ENCODE peak calls at places on chromosomes 7 and 10, in six cellular contexts. Y is IMR-90, U is neuronal stem cell, T is H1, Z is mesenchymal stem cell, N is trophoblast cell. L is an unnamed sample.

GRCh38 chr10:7589748-7590147 is 77.0 kb downstream of the ITIH5 start:
- DNase-seq in T (no peak), Z (no peak), Y (no peak), N (no peak), U (no peak), L (peak)

GRCh38 chr10:118957141-118957825 is 72.2 kb upstream of the NANOS1 start:
- DNase-seq in U (no peak), T (no peak), Y (no peak), Z (no peak), N (no peak), L (no peak)

GRCh38 chr7:35003679-35004278 is 33.5 kb downstream of the DPY19L1 start:
- DNase-seq in U (no peak), Z (peak), Y (peak), N (peak), T (no peak), L (peak)

GRCh38 chr7:120733143-120733542 is 124.8 kb downstream of the TSPAN12 start:
- DNase-seq in Z (peak), Y (peak), U (no peak), T (no peak), N (peak), L (peak)

GRCh38 chr10:101221479-101222246 is 7.6 kb downstream of the LBX1 start:
- DNase-seq in Z (no peak), N (no peak), U (no peak), Y (no peak), T (no peak), L (no peak)

GRCh38 chr10:78524941-78525340 is 491.3 kb downstream of the RPS24 start:
- DNase-seq in Y (no peak), U (no peak), T (no peak), Z (no peak), N (no peak), L (no peak)

GRCh38 chr10:125160856-125161569 is 650 bp upstream of the CTBP2 start:
- DNase-seq in N (peak), Z (peak), Y (peak), T (peak), U (peak), L (peak)

GRCh38 chr7:92179393-92179924 is 517 bp upstream of the LRRD1 start:
- DNase-seq in T (no peak), N (no peak), Z (no peak), U (no peak), Y (peak), L (peak)

GRCh38 chr7:120395526-120396019 is 122.6 kb downstream of the KCND2 start:
- DNase-seq in Z (no peak), T (no peak), Y (no peak), U (no peak), N (no peak), L (peak)

GRCh38 chr7:150406565-150407421 is 27.7 kb downstream of the ZNF775 start:
- DNase-seq in T (no peak), Z (peak), N (no peak), Y (peak), U (no peak), L (no peak)

GRCh38 chr7:31111109-31111451 is 59.0 kb downstream of the ADCYAP1R1 start:
- DNase-seq in Y (no peak), Z (no peak), N (no peak), U (no peak), T (peak), L (no peak)

GRCh38 chr10:26503911-26504310 is 65.8 kb downstream of the APBB1IP start:
- DNase-seq in Y (no peak), U (no peak), Z (no peak), T (peak), N (peak), L (peak)

GRCh38 chr10:84665883-84666463 is 337.6 kb downstream of the CCSER2 start:
- DNase-seq in T (peak), Z (no peak), N (peak), Y (no peak), U (no peak), L (peak)

GRCh38 chr7:91031757-91032156 is 232.5 kb upstream of the FZD1 start:
- DNase-seq in Y (no peak), N (no peak), Z (no peak), T (no peak), U (no peak), L (peak)

GRCh38 chr10:123139521-123140163 is 3.9 kb downstream of the HMX3 start:
- DNase-seq in Y (peak), T (peak), N (no peak), U (no peak), Z (peak), L (peak)

GRCh38 chr10:15344876-15345285 is 26.2 kb downstream of the FAM171A1 start:
- DNase-seq in N (no peak), U (no peak), Z (no peak), T (no peak), Y (peak), L (no peak)

GRCh38 chr7:50262916-50263690 is 41.4 kb upstream of the IKZF1 start:
- DNase-seq in N (no peak), Y (no peak), T (no peak), Z (no peak), U (no peak), L (no peak)

GRCh38 chr10:17335065-17335464 is 107.0 kb downstream of the VIM start:
- DNase-seq in Y (peak), Z (no peak), N (no peak), T (no peak), U (no peak), L (no peak)

GRCh38 chr10:7610017-7610416 is 56.7 kb downstream of the ITIH5 start:
- DNase-seq in Y (no peak), U (no peak), T (no peak), Z (no peak), N (no peak), L (no peak)

GRCh38 chr10:131199646-131200045 is 111.9 kb downstream of the TCERG1L start:
- DNase-seq in U (no peak), Y (no peak), T (no peak), N (no peak), Z (no peak), L (no peak)

GRCh38 chr7:100687261-100687660 is 6.8 kb downstream of the GIGYF1 start:
- DNase-seq in Y (no peak), T (no peak), N (no peak), Z (no peak), U (no peak), L (no peak)

GRCh38 chr7:70953388-70953787 is 178.6 kb upstream of the GALNT17 start:
- DNase-seq in N (no peak), Y (no peak), U (no peak), T (peak), Z (no peak), L (no peak)

GRCh38 chr10:108970016-108970415 is 953.3 kb downstream of the XPNPEP1 start:
- DNase-seq in U (peak), N (no peak), Y (peak), Z (peak), T (peak), L (peak)

GRCh38 chr7:158730383-158731055 is 25.9 kb upstream of the NCAPG2 start:
- DNase-seq in Z (no peak), U (no peak), T (peak), Y (peak), N (no peak), L (no peak)

GRCh38 chr7:30175171-30175570 is 40.4 kb downstream of the MTURN start:
- DNase-seq in Y (no peak), Z (no peak), T (no peak), N (no peak), U (no peak), L (no peak)

GRCh38 chr10:59997807-59998525 is 91.6 kb upstream of the CCDC6 start:
- DNase-seq in Y (no peak), U (no peak), N (no peak), T (no peak), Z (no peak), L (no peak)

GRCh38 chr7:94683066-94683465 is 27.1 kb upstream of the SGCE start:
- DNase-seq in N (no peak), Y (no peak), T (no peak), U (no peak), Z (no peak), L (no peak)

GRCh38 chr7:47653550-47654351 is 71.8 kb upstream of the TNS3 start:
- DNase-seq in Y (peak), Z (no peak), N (no peak), T (no peak), U (no peak), L (peak)

GRCh38 chr10:133438711-133439273 is 14.4 kb upstream of the SPRN start:
- DNase-seq in Y (no peak), U (no peak), T (no peak), Z (no peak), N (no peak), L (peak)

GRCh38 chr10:84665211-84665610 is 336.8 kb downstream of the CCSER2 start:
- DNase-seq in U (no peak), N (no peak), Y (no peak), Z (no peak), T (no peak), L (no peak)

GRCh38 chr10:116056445-116057293 is 216.3 kb downstream of the GFRA1 start:
- DNase-seq in N (no peak), U (no peak), Z (no peak), Y (no peak), T (no peak), L (no peak)

GRCh38 chr7:88455696-88456095 is 149.0 kb upstream of the STEAP4 start:
- DNase-seq in N (no peak), Y (no peak), Z (no peak), T (no peak), U (no peak), L (peak)

GRCh38 chr7:156442503-156442902 is 198.1 kb upstream of the RNF32 start:
- DNase-seq in T (no peak), Z (no peak), N (no peak), Y (no peak), U (no peak), L (no peak)

GRCh38 chr10:33260403-33261239 is 73.8 kb downstream of the NRP1 start:
- DNase-seq in Y (peak), Z (no peak), U (no peak), T (no peak), N (no peak), L (no peak)

GRCh38 chr10:11225935-11226334 is 208.3 kb downstream of the CELF2 start:
- DNase-seq in U (no peak), N (peak), Z (no peak), T (no peak), Y (no peak), L (no peak)

GRCh38 chr10:77873558-77874380 is 52.8 kb downstream of the DLG5 start:
- DNase-seq in U (no peak), Y (peak), N (no peak), Z (peak), T (no peak), L (peak)

GRCh38 chr7:35727571-35727970 is 32.6 kb upstream of the HERPUD2 start:
- DNase-seq in N (no peak), U (no peak), Y (no peak), T (no peak), Z (peak), L (no peak)

GRCh38 chr7:77830649-77831355 is 32.2 kb downstream of the PHTF2 start:
- DNase-seq in T (no peak), N (no peak), Y (peak), Z (no peak), U (no peak), L (no peak)

DNA sequence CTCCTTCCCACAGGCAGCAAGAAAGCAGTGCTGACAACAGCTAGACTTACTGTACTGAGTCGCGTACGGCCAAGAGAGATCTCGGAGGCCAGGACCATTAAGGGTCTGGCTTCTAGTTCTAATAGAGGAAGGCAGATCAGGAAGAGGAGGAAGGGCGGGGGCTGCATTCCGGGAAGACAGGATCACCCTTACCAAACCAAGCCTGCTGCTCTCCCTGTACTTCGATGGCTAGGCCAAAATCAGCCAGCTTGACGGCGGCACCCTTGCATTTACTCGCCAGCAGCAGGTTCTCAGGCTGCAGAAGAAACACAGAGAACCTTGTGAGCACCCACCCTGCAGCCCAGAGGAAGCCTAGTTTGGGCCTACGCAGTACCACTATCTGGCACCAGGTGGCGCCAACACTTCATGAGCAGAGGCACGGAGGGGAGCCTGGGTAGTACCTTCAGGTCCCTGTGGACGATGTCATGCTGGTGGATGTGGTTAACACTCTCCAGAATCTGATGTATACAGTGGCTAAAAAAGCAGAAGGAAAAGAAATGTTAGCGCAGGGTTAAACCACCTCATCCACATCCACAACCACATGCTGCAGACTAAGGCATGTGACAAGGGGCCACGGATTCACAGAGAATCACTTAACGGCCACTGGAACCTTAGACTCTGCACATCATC is 25.4 kb downstream of the CAMK2G start:
- DNase-seq in N (peak), Z (peak), U (peak), T (peak), Y (peak), L (peak)
- H3K4me3 ChIP-seq in N (no peak), Z (no peak), U (no peak), T (no peak), Y (no peak), L (no peak)

GRCh38 chr7:101936223-101936611 is 118.8 kb downstream of the CUX1 start:
- DNase-seq in Z (no peak), N (no peak), U (no peak), Y (no peak), T (peak), L (peak)
- H2BK5ac ChIP-seq in Z (no peak), N (no peak), U (no peak), Y (no peak), T (peak), L (peak)

GRCh38 chr10:117132751-117133231 is 5.3 kb downstream of the VAX1 start:
- DNase-seq in Y (no peak), N (no peak), T (peak), Z (no peak), U (peak), L (peak)

GRCh38 chr10:117131390-117132327 is 6.4 kb downstream of the VAX1 start:
- DNase-seq in T (peak), Y (no peak), Z (no peak), N (no peak), U (no peak), L (peak)

GRCh38 chr10:117130346-117130745 is 7.7 kb downstream of the VAX1 start:
- DNase-seq in U (no peak), N (no peak), Y (no peak), Z (no peak), T (no peak), L (no peak)

GRCh38 chr10:117133273-117134083 is 4.6 kb downstream of the VAX1 start:
- DNase-seq in Y (no peak), Z (no peak), U (no peak), N (no peak), T (peak), L (peak)

GRCh38 chr10:117130862-117131389 is 7.1 kb downstream of the VAX1 start:
- DNase-seq in U (no peak), Z (no peak), N (no peak), T (no peak), Y (no peak), L (peak)
- H3K4me3 ChIP-seq in U (no peak), Z (no peak), N (no peak), T (no peak), Y (peak), L (peak)

DNA sequence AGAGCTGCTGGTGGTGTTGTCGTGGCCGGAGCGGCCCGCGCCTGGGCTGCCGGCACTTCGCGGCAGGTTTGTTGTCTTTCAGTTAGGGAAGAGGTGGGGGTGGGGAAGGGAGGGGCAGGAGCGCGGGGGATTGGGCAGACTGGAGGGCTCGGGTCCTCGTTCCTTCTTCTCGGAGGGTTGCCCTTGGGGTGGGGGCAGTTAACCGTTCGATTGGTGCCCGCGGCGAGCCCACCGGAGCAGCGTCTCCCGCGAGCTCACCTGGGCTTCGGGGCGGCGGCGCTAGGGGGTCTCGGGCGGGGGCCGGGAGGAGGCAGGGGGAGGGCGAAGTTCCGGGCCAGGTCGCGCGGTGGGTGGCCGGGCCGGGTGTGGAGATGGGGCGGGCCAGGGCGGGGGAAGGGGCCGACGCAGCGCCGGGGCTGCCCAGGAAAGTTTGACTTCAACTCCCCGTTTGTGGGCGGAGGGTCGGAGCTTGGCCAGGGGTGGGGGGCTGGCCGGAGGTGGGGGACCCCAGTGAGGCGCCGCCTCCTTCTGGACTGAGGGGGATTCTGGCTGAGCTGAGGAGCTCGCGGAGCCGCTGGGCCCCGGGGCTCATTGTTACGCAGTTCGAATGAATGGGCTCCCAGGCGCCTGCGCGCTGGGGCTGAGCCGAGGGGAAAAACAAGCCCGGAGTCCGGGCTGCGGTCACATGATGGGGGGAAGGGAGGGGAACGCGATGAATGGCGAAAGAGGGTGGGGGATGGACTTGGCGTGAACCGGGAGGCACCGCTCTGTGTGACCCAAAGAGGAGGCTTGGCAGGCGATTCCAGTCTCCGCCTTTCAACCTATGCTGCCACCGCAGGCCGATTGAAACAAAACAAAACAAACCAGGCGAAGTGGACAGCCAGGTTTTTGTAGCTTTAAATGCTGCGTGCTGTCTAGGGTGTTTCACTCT is 582 bp downstream of the HBP1 start:
- DNase-seq in N (peak), T (peak), Z (peak), U (peak), Y (peak), L (peak)
- H2BK5ac ChIP-seq in N (peak), T (peak), Z (peak), U (peak), Y (peak), L (no peak)

GRCh38 chr7:76314042-76314721 is 11.7 kb downstream of the HSPB1 start:
- DNase-seq in N (peak), T (peak), Z (peak), U (peak), Y (peak), L (peak)

GRCh38 chr7:76318488-76319353 is 16.2 kb downstream of the HSPB1 start:
- DNase-seq in T (no peak), U (peak), Z (peak), N (peak), Y (peak), L (peak)

GRCh38 chr7:76317782-76318487 is 15.5 kb downstream of the HSPB1 start:
- DNase-seq in Y (peak), T (peak), Z (peak), U (peak), N (peak), L (peak)

GRCh38 chr7:76316984-76317781 is 14.7 kb downstream of the HSPB1 start:
- DNase-seq in Z (no peak), N (no peak), Y (no peak), T (no peak), U (no peak), L (no peak)

GRCh38 chr7:76315372-76315771 is 12.9 kb downstream of the HSPB1 start:
- DNase-seq in U (no peak), Y (no peak), Z (no peak), T (no peak), N (no peak), L (no peak)
- H3K4me3 ChIP-seq in U (no peak), Y (no peak), Z (no peak), T (no peak), N (no peak), L (no peak)

DNA sequence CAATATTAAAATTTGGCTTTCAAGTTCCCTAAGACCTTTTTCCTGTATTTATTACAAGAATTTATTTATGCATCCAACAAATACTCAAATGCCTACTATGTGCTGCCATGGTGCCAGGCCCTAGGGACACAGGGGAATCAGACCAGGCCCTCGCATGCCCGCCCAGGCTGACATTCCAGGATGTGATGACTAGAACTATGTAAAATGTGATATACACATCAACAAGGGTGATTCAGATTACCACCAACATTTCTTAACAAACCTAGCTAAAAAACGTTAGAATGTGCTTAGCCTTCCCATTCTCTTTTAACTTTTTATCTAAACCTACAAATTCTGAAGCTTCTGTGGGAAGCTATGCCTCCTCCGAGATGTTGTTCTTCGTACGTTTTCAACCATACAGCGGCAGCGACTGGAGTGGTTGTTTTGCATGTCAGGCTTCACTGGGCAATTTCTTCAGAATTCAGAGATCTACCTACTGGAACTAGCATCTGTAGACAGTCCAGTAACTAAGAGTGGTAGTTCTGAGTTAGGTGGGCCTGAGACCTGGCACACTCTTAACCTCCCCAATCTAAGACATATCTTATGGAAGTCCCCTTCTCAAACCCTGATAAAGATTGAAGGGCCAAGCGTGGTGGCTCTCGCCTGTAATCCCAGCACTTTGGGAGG is 22.1 kb downstream of the GNA12 start:
- DNase-seq in T (no peak), Y (peak), N (peak), U (no peak), Z (peak), L (no peak)
- H2BK5ac ChIP-seq in T (peak), Y (peak), N (peak), U (no peak), Z (peak), L (no peak)

L was measured in mesendoderm.